ENCODE peak calls at places on chromosomes 2 and 18, in eight cellular contexts. Y is cardiac fibroblast; G is NCI-H446 treated with DMSO at 0.1 percent for 48 hours; S is stimulated activated CD4-positive, alpha-beta T cell treated with anti-CD3 and anti-CD28 coated beads, Interleukin-4, amount 100 ng/mL, for 1 hour; R is right atrium auricular region; A is esophagus muscularis mucosa; M is activated gamma-delta T cell treated with anti-CD3 and anti-CD28 coated beads, Interleukin-2, amount 50 U/mL, for 16 hours; I is NCI-H1417. X is an unnamed sample.

GRCh38 chr2:152465541-152465940 is 130.6 kb downstream of the FMNL2 start:
- DNase-seq in Y (no peak), G (peak; percentile 87), S (no peak), R (no peak), A (no peak), M (no peak), I (peak; percentile 7), X (peak; percentile 94)

GRCh38 chr18:75526038-75526437 is 98.5 kb upstream of the SMIM21 start:
- DNase-seq in Y (no peak), G (no peak), S (no peak), R (no peak), A (peak; percentile 91), M (no peak), I (no peak), X (no peak)

GRCh38 chr2:240514631-240515030 is 43.2 kb downstream of the ANKMY1 start:
- DNase-seq in Y (no peak), G (no peak), S (no peak), R (no peak), A (no peak), M (no peak), I (no peak), X (no peak)

GRCh38 chr2:119218478-119219064 is 5.1 kb upstream of the STEAP3 start:
- DNase-seq in Y (peak; percentile 74), G (peak; percentile 68), S (no peak), R (no peak), A (no peak), M (no peak), I (peak; percentile 99), X (peak; percentile 67)

GRCh38 chr2:69960821-69961220 is 610 bp downstream of the ASPRV1 start:
- DNase-seq in Y (no peak), G (no peak), S (no peak), R (no peak), A (no peak), M (no peak), I (no peak), X (no peak)

GRCh38 chr2:185472574-185472973 is 266.0 kb upstream of the FSIP2 start:
- DNase-seq in Y (no peak), G (no peak), S (no peak), R (no peak), A (no peak), M (no peak), I (peak; percentile 13), X (no peak)

GRCh38 chr18:5543854-5544389 is at the start of gene EPB41L3:
- DNase-seq in Y (peak; percentile 30), G (no peak), S (no peak), R (no peak), A (no peak), M (no peak), I (no peak), X (no peak)

GRCh38 chr2:220394433-220394832 is 767.0 kb downstream of the SLC4A3 start:
- DNase-seq in Y (peak; percentile 37), G (peak; percentile 81), S (no peak), R (no peak), A (no peak), M (no peak), I (peak; percentile 59), X (no peak)

GRCh38 chr2:143808166-143808565 is 678.9 kb downstream of the ARHGAP15 start:
- DNase-seq in Y (no peak), G (no peak), S (no peak), R (no peak), A (no peak), M (no peak), I (no peak), X (no peak)

GRCh38 chr2:137187258-137187657 is 421.9 kb downstream of the THSD7B start:
- DNase-seq in Y (no peak), G (no peak), S (no peak), R (no peak), A (no peak), M (no peak), I (no peak), X (no peak)

GRCh38 chr2:100291152-100291970 is 30.9 kb downstream of the LONRF2 start:
- DNase-seq in Y (peak; percentile 89), G (no peak), S (peak; percentile 33), R (peak; percentile 76), A (no peak), M (peak; percentile 41), I (no peak), X (no peak)